ENCODE peak calls at places on chromosomes 12 and 14, in seven cellular contexts. U, D, R, N, B, O and Z are unnamed samples.

GRCh38 chr12:124861898-124862676 is 1.6 kb downstream of the SCARB1 start:
- DNase-seq in R (no peak), N (no peak), B (no peak), U (no peak), O (no peak), D (no peak), Z (no peak)

GRCh38 chr12:54032627-54033100 is at the start of gene HOXC5:
- DNase-seq in U (peak; percentile 78), R (peak; percentile 53), D (peak; percentile 38), N (peak; percentile 50), B (peak; percentile 64), O (peak; percentile 69), Z (no peak)

GRCh38 chr12:23113781-23114180 is 488.8 kb downstream of the ETNK1 start:
- DNase-seq in N (no peak), B (no peak), R (no peak), D (no peak), U (no peak), O (no peak), Z (no peak)

GRCh38 chr12:26428420-26428819 is 233.0 kb downstream of the SSPN start:
- DNase-seq in N (no peak), R (no peak), O (no peak), B (no peak), D (peak; percentile 51), U (no peak), Z (no peak)

GRCh38 chr14:101187816-101188570 is 284.5 kb upstream of the RTL1 start:
- DNase-seq in N (no peak), O (no peak), D (no peak), U (peak; percentile 6), R (no peak), B (no peak), Z (no peak)

GRCh38 chr12:81141220-81141619 is 63.3 kb downstream of the ACSS3 start:
- DNase-seq in R (no peak), B (no peak), D (no peak), U (no peak), N (no peak), O (no peak), Z (no peak)

GRCh38 chr14:81837304-81837703 is 303.7 kb upstream of the SEL1L start:
- DNase-seq in R (no peak), O (no peak), B (no peak), D (no peak), N (no peak), U (no peak), Z (no peak)

GRCh38 chr14:35285991-35286564 is 6.1 kb upstream of the PSMA6 start:
- DNase-seq in U (no peak), R (no peak), O (no peak), N (no peak), D (no peak), B (no peak), Z (no peak)

GRCh38 chr14:22877000-22877501 is 5.5 kb downstream of the LRP10 start:
- DNase-seq in D (no peak), R (no peak), O (no peak), B (no peak), U (no peak), N (no peak), Z (no peak)

DNA sequence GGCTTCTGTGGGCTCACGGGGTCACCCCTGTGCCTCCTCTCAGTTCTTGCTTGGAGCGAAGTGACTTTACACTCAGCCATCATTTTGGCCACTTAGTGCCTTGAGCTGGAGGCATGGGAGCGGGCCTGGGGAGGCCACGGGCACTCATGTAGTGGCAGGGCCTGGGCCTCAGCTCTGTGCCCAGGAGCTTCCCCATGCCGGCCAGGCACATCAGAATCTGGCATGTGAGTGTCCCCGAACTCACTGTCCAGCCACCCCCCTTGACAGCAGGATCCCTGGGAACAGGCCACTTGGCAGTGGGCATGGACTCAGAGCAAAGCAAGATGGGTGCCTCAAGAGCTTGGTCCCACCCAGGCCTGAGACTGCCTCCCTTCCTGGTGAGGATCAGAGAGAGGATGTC is 29.5 kb downstream of the DDX51 start:
- DNase-seq in B (no peak), N (no peak), O (no peak), R (no peak), D (no peak), U (no peak), Z (no peak)
- H3K4me1 ChIP-seq in B (no peaks in the 10 kb centered on the region), N (no peaks in the 10 kb centered on the region), O (no peaks in the 10 kb centered on the region), R (no peaks in the 10 kb centered on the region), D (no peaks in the 10 kb centered on the region), U (no peaks in the 10 kb centered on the region), Z (no peaks in the 10 kb centered on the region)

GRCh38 chr14:91839754-91840153 is 27.6 kb downstream of the TC2N start:
- DNase-seq in R (peak; percentile 8), D (no peak), N (no peak), U (no peak), B (no peak), O (no peak), Z (no peak)

GRCh38 chr14:91837076-91837475 is 30.3 kb downstream of the TC2N start:
- DNase-seq in D (no peak), B (no peak), O (no peak), U (no peak), N (no peak), R (no peak), Z (no peak)

GRCh38 chr14:91835197-91835919 is 32.0 kb downstream of the TC2N start:
- DNase-seq in R (no peak), N (no peak), O (peak; percentile 2), B (peak; percentile 58), D (no peak), U (no peak), Z (no peak)

GRCh38 chr14:91834571-91834970 is 32.8 kb downstream of the TC2N start:
- DNase-seq in R (no peak), U (no peak), B (no peak), N (no peak), O (no peak), D (no peak), Z (no peak)

DNA sequence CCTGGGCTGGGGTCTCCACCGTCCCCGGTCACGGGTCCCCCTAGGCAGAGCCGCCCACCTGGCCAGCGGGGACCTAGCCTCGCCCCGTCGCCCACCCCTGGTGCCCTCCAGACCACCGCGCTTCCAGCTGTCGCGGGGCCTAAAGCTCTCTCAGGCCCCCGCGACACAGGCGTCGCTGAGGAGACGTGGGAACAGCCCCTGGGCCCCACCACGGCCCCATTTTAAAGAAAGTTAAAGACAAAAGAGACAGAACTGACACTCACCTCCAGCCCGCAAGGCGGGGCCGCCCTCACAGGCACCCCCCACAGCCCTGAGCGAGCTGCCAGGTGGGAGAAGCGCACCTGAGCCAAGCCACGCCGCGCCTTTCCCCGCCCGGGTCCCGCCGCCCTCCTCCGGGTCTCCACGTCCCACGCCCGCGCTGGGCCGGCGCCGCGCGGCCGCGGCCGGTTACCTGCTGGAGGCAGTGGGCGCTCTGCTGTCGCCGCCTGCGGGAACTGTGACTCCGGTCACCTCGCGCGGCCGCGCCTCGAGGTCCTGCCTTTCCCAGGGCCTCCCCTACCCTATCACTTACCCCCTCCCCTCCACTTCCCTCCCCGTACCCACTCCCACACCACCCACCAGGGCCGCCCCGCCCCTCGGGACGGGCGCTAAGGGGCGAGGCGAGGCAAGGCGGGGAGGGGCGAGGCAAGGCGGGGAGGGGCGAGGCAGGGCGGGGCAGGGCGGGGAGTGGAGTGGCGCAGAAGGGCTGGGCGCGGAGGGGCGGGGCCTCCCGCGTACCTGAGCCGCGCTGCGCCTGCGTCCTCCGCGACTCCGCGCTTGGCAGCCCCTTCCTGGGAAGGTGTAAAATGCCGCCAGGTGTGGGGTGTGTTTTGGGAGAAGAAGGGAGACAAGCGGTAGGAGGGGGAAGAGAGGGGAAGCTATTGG is 31.2 kb downstream of the TC2N start:
- DNase-seq in R (no peak), B (peak; percentile 78), D (no peak), O (peak; percentile 86), U (peak; percentile 71), N (peak; percentile 84), Z (peak; percentile 73)
- H3K27ac ChIP-seq in R (no peak overlapping the region), B (peak overlapping the region; percentile 21), D (no peak overlapping the region), O (no peak overlapping the region), U (peak overlapping the region; percentile 80), N (peak overlapping the region; percentile 68), Z (no peak overlapping the region)

GRCh38 chr14:67763158-67763822 is 53.1 kb downstream of the ZFYVE26 start:
- DNase-seq in U (no peak), R (no peak), O (no peak), N (no peak), D (no peak), B (no peak), Z (no peak)
- H3K36me3 ChIP-seq in U (no peaks in the 10 kb centered on the region), R (no peaks in the 10 kb centered on the region), O (peaks cover 31% of the 10 kb centered on the region), N (peaks cover 81% of the 10 kb centered on the region), D (peaks cover 36% of the 10 kb centered on the region), B (peaks cover 33% of the 10 kb centered on the region), Z (peaks cover 14% of the 10 kb centered on the region)

GRCh38 chr14:89740241-89740640 is 214.3 kb downstream of the EFCAB11 start:
- DNase-seq in R (no peak), B (no peak), D (no peak), O (no peak), U (no peak), N (no peak), Z (no peak)
- H3K4me1 ChIP-seq in R (no peaks in the 10 kb centered on the region), B (no peaks in the 10 kb centered on the region), D (no peaks in the 10 kb centered on the region), O (no peaks in the 10 kb centered on the region), U (no peaks in the 10 kb centered on the region), N (no peaks in the 10 kb centered on the region), Z (no peaks in the 10 kb centered on the region)